ENCODE peak calls at places on chromosomes 13 and 19, in four cellular contexts. Y is H9, J is neuronal stem cell, E is H1. F is an unnamed sample.

GRCh38 chr19:44738603-44739585 is 9.6 kb upstream of the BCL3 start:
- DNase-seq in J (no peak), E (no peak), Y (no peak), F (peak; percentile 54)

GRCh38 chr19:51341976-51342580 is at the start of gene VSIG10L:
- DNase-seq in E (no peak), Y (no peak), J (no peak), F (no peak)

GRCh38 chr13:85140192-85140591 is 659.0 kb downstream of the SLITRK6 start:
- DNase-seq in E (no peak), Y (no peak), J (no peak), F (no peak)

GRCh38 chr19:1131718-1132552 is 28.1 kb downstream of the GPX4 start:
- DNase-seq in J (peak; percentile 51), Y (peak; percentile 73), E (no peak), F (peak; percentile 92)

GRCh38 chr13:89695343-89696257 is 1651.9 kb upstream of the MIR17HG start:
- DNase-seq in Y (peak; percentile 46), E (peak; percentile 82), J (peak; percentile 57), F (peak; percentile 71)

GRCh38 chr19:42271045-42271419 is 2.0 kb downstream of the CIC start:
- DNase-seq in J (no peak), E (no peak), Y (no peak), F (no peak)

GRCh38 chr13:73938375-73939070 is 195.7 kb downstream of the KLF12 start:
- DNase-seq in Y (no peak), E (no peak), J (peak; percentile 5), F (peak; percentile 11)

GRCh38 chr13:36130542-36131214 is 504 bp downstream of the DCLK1 start:
- DNase-seq in J (peak; percentile 37), E (peak; percentile 75), Y (peak; percentile 61), F (peak; percentile 59)

GRCh38 chr19:46283771-46284170 is 13.1 kb upstream of the HIF3A start:
- DNase-seq in J (no peak), Y (no peak), E (no peak), F (no peak)

GRCh38 chr13:66879971-66880370 is 350.2 kb downstream of the PCDH9 start:
- DNase-seq in J (no peak), Y (no peak), E (no peak), F (no peak)

GRCh38 chr19:29475469-29475868 is 50.3 kb upstream of the VSTM2B start:
- DNase-seq in Y (no peak), E (no peak), J (no peak), F (no peak)

GRCh38 chr19:9872618-9873242 is 37.6 kb downstream of the PIN1 start:
- DNase-seq in Y (no peak), J (no peak), E (no peak), F (no peak)

GRCh38 chr13:38685974-38686571 is 804 bp upstream of the FREM2 start:
- DNase-seq in E (no peak), J (peak; percentile 56), Y (peak; percentile 83), F (peak; percentile 99)

GRCh38 chr19:55503447-55504251 is 15.4 kb downstream of the SSC5D start:
- DNase-seq in E (peak; percentile 100), J (peak; percentile 90), Y (peak; percentile 94), F (peak; percentile 65)

GRCh38 chr19:2274937-2275535 is 6.9 kb downstream of the PEAK3 start:
- DNase-seq in J (no peak), Y (peak; percentile 82), E (peak; percentile 84), F (peak; percentile 69)

GRCh38 chr19:35848919-35849505 is 3.3 kb downstream of the NPHS1 start:
- DNase-seq in J (no peak), E (no peak), Y (no peak), F (no peak)

GRCh38 chr19:32606289-32606688 is 25.3 kb downstream of the PDCD5 start:
- DNase-seq in J (no peak), Y (no peak), E (no peak), F (no peak)

GRCh38 chr13:114268344-114269280 is 12.8 kb upstream of the UPF3A start:
- DNase-seq in J (no peak), Y (no peak), E (no peak), F (no peak)

GRCh38 chr13:25217023-25217909 is 45.2 kb upstream of the AMER2 start:
- DNase-seq in E (no peak), J (no peak), Y (no peak), F (peak; percentile 57)

GRCh38 chr13:110137677-110138008 is 169.3 kb downstream of the COL4A1 start:
- DNase-seq in E (no peak), J (no peak), Y (no peak), F (no peak)

GRCh38 chr19:17866312-17867012 is 5.3 kb upstream of the SLC5A5 start:
- DNase-seq in J (no peak), E (peak; percentile 49), Y (no peak), F (no peak)

GRCh38 chr13:111253334-111253872 is 67.0 kb upstream of the TEX29 start:
- DNase-seq in J (no peak), E (peak; percentile 23), Y (no peak), F (no peak)

GRCh38 chr19:57888494-57889231 is at the start of gene ZNF814:
- DNase-seq in Y (peak; percentile 94), J (peak; percentile 86), E (peak; percentile 93), F (peak; percentile 98)
- H2BK12ac ChIP-seq in Y (no peak within 1 kb of the TSS), J (no peak within 1 kb of the TSS), E (no peak within 1 kb of the TSS), F (peak within 1 kb of the TSS; percentile 78)

DNA sequence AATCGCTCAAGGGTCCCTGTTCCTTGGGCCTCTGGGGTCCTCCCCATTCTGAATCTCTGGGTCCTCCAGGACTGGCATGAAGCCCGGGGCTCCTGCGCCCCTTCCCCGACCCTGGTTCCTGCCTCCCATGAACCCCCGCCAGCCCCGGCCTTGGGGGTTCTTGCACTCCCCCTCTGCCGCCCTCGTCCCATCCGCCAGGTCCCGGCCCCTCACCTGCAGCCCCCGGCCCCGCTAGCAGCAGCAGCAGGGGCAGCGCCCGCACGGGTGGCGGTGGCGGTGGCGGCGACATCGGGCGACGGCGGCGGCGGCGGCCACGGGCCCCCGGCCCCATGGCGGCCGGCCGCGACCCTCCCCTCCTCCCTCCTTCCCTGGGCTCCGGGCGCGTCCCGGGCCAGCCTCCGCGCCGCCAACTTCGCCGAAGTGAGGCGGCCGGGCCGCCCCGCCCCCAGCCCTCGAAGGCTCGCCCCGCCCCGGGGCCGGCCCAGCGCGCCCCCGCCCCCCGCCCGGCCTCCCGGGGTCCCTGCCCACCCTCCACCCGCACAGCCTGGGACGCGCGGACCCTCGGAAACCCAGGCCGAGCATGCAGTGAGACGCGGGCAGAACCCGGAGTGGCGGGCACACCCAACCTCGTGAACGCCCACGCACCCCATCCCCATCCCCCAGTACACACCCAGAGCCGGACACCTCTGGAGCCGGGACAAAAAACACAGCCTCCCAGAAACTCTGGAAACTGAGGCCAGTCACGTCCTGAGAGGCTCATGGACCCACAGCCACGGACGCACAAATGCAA is at the start of gene NOTCH3:
- DNase-seq in J (peak; percentile 51), Y (peak; percentile 51), E (peak; percentile 77), F (no peak)
- H2BK12ac ChIP-seq in J (peak within 1 kb of the TSS; percentile 73), Y (no peak within 1 kb of the TSS), E (no peak within 1 kb of the TSS), F (no peak within 1 kb of the TSS)

GRCh38 chr19:58407658-58408151 is 744 bp upstream of the ZNF584 start:
- DNase-seq in J (no peak), E (no peak), Y (peak; percentile 46), F (no peak)
- H2BK12ac ChIP-seq in J (no peak overlapping the region), E (no peak overlapping the region), Y (no peak overlapping the region), F (peak overlapping the region; percentile 13)

GRCh38 chr13:45932172-45932571 is 80.6 kb upstream of the SIAH3 start:
- DNase-seq in E (no peak), J (no peak), Y (no peak), F (no peak)

GRCh38 chr13:45931211-45931610 is 79.7 kb upstream of the SIAH3 start:
- DNase-seq in Y (no peak), J (no peak), E (no peak), F (no peak)

GRCh38 chr13:45925151-45925550 is 73.6 kb upstream of the SIAH3 start:
- DNase-seq in E (no peak), Y (no peak), J (no peak), F (peak; percentile 56)

GRCh38 chr13:45928843-45929242 is 77.3 kb upstream of the SIAH3 start:
- DNase-seq in E (no peak), J (no peak), Y (no peak), F (no peak)

DNA sequence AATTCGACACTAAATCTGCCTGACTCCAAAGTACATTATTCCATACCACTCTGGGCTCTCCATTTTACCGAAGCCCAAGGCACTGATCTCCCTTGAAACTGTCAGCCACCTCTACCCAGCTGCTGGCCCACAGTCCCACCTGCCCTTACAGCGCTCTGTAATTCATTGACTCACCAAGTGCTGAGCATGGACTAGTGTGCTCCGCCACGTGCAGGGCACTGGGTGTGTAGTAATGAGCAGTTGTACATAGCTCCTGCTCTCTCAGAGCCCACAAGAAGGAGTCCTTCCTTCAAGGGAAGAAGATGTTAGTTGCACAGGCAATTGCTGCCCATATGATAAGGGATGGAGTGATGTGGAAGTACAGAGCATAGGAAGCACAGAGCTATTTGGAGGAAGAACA is 76.6 kb upstream of the SIAH3 start:
- DNase-seq in E (no peak), Y (no peak), J (no peak), F (no peak)
- H2BK12ac ChIP-seq in E (no peak overlapping the region), Y (no peak overlapping the region), J (no peak overlapping the region), F (no peak overlapping the region)

GRCh38 chr13:99058527-99059495 is 80.9 kb upstream of the DOCK9 start:
- DNase-seq in Y (no peak), E (no peak), J (no peak), F (no peak)
- H2BK12ac ChIP-seq in Y (no peak overlapping the region), E (no peak overlapping the region), J (peak overlapping the region; percentile 19), F (peak overlapping the region; percentile 12)

DNA sequence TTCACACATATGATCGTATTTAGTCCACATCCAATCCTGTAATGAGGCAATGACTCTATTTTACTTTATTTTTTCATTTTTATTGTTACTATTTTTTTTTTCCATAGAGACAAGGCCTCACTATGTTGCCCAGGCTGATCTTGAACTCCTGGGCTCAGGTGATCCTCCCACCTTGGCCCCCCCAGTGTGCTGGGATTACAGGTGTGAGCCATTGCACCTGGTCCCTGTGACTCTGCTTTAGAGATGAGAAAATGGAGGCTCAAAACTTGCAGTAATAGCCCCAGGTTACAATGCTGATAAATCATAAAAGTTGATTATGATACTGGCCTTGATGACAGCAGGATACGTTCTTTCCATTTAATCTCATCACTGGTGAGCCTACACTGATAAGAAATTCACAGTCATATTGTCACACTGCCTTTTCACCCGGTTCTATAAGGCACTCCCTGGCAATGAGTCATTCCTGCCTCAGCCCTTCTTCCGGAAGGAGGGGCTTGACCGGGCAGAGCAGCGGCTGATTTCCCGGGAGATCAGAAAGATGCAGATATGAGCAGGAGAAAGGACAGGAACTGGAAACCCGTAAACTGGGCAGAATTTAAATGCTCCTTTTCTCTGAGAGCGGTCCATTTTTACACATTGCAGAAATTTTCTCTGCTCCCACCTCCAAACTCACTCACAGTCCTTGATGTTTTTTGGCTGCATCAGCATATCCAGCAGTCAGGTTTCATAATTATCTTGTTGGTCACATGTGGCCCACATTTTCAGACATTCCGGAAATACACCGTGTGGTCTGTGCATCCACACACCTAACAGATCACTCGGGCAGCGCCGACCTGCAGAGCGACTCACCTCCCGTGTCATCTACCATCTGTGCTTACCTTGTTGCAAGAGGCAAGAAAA is 616.4 kb downstream of the EFNB2 start:
- DNase-seq in J (no peak), Y (peak; percentile 51), E (no peak), F (peak; percentile 95)
- H2BK12ac ChIP-seq in J (peak overlapping the region; percentile 99), Y (no peak overlapping the region), E (no peak overlapping the region), F (no peak overlapping the region)

GRCh38 chr13:33235564-33235963 is 50.0 kb downstream of the STARD13 start:
- DNase-seq in E (no peak), Y (no peak), J (no peak), F (no peak)
- H2BK12ac ChIP-seq in E (no peak overlapping the region), Y (no peak overlapping the region), J (no peak overlapping the region), F (no peak overlapping the region)

DNA sequence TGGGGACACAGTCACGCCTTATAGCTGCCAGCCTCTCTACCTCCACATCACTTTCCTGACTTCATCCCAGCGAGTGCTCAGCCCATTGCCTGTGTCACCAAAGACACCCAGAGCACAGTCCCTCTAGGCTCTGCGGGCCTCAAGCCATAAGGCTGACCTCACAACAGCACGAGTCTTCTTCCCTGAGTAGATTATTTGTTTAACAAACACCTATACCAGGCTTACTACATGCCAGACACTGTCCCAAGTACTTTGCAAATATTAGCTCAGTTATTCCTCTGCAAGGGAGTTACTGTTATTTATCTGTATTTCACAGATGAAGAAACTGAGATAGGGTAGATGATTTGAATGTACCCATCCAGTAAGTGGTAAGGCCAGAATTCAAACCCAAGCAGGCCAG is 504.3 kb downstream of the COG6 start:
- DNase-seq in Y (no peak), J (no peak), E (no peak), F (no peak)
- H2BK12ac ChIP-seq in Y (no peak overlapping the region), J (no peak overlapping the region), E (no peak overlapping the region), F (peak overlapping the region; percentile 34)